ENCODE peak calls at places on chromosomes 16 and 17, in five cellular contexts. J is glutamatergic neuron; Y is AG04450; P is CD4-positive, alpha-beta T cell; O is HFF-Myc. F is an unnamed sample.

GRCh38 chr17:64196626-64197025 is 66.4 kb downstream of the TEX2 start:
- DNase-seq in J (no peak), Y (no peak), P (no peak), O (no peak), F (no peak)

GRCh38 chr17:2691069-2691871 is 20.3 kb downstream of the CLUH start:
- DNase-seq in J (no peak), Y (no peak), P (no peak), O (no peak), F (no peak)

GRCh38 chr17:69818467-69818866 is 256.6 kb upstream of the KCNJ16 start:
- DNase-seq in J (no peak), Y (no peak), P (no peak), O (no peak), F (no peak)

GRCh38 chr16:50653633-50654524 is 27.2 kb downstream of the SNX20 start:
- DNase-seq in J (peak), Y (no peak), P (no peak), O (no peak), F (peak)

GRCh38 chr16:85829266-85829665 is 29.8 kb downstream of the COX4I1 start:
- DNase-seq in J (no peak), Y (no peak), P (no peak), O (no peak), F (no peak)

GRCh38 chr17:67671492-67671891 is 46.2 kb upstream of the NOL11 start:
- DNase-seq in J (no peak), Y (no peak), P (no peak), O (no peak), F (no peak)

GRCh38 chr17:10062757-10063385 is 135.5 kb downstream of the GAS7 start:
- DNase-seq in J (no peak), Y (no peak), P (no peak), O (no peak), F (no peak)

GRCh38 chr17:82095777-82096708 is 2.0 kb downstream of the FASN start:
- DNase-seq in J (no peak), Y (no peak), P (no peak), O (no peak), F (no peak)

GRCh38 chr17:202501-202951 is 21.1 kb upstream of the DOC2B start:
- DNase-seq in J (no peak), Y (no peak), P (no peak), O (no peak), F (no peak)

GRCh38 chr17:59106463-59107305 is at the start of gene TRIM37:
- DNase-seq in J (peak), Y (peak), P (peak), O (peak), F (peak)
- TF ChIP-seq CTCF in J (no peak), Y (no peak), P (no peak), O (peak), F (no peak)

GRCh38 chr16:2056681-2057407 is 9.1 kb downstream of the TSC2 start:
- DNase-seq in J (no peak), Y (no peak), P (no peak), O (no peak), F (no peak)
- TF ChIP-seq CTCF in J (no peak), Y (peak), P (no peak), O (peak), F (no peak)

GRCh38 chr16:55640714-55641327 is 15.0 kb upstream of the SLC6A2 start:
- DNase-seq in J (no peak), Y (no peak), P (no peak), O (no peak), F (no peak)

GRCh38 chr16:55641430-55642056 is 14.2 kb upstream of the SLC6A2 start:
- DNase-seq in J (no peak), Y (no peak), P (no peak), O (no peak), F (no peak)

GRCh38 chr16:55642611-55643010 is 13.2 kb upstream of the SLC6A2 start:
- DNase-seq in J (no peak), Y (no peak), P (no peak), O (no peak), F (no peak)

GRCh38 chr16:55645986-55646385 is 9.8 kb upstream of the SLC6A2 start:
- DNase-seq in J (no peak), Y (no peak), P (no peak), O (no peak), F (no peak)

DNA sequence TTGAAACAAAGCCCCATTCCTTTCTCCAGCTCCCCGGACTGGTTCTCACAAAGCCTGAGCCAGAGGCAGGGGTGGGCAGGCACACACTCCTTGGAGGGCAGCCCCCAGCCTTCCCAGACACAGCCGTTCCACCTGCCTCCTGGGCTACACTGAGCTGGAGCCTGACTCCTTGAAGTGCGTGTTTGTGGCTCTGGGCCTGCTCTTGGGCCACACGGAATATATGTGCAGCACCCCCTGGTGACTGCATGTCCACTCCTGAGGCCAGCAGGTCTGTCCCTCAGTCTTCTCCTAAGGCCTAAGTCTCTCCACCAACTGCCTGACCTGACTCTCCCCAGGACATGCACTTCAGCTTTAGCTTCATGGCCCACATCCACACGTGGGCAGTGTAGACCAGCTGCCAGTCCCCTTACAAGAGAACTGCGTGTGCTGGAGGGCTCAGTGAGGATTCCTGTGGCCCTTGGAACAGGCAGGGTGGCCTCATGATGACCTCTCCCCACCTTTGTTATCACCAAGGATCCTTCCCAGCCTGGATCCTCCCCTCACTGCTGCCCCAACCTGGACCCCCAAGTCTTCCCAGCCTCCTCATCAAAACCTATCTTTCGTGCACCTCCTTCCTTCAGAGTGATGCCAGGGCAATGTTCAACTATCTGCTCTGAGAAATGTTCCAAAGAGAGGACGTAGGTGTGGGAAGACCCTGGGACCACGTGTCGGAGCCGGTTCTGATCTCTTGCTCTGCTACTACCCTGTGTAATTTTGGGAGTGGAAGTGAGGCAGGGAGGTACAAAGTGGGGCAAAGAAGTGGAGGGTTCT is 12.4 kb upstream of the SLC6A2 start:
- DNase-seq in J (no peak), Y (no peak), P (no peak), O (no peak), F (no peak)
- TF ChIP-seq CTCF in J (no peak), Y (peak), P (no peak), O (no peak), F (no peak)

DNA sequence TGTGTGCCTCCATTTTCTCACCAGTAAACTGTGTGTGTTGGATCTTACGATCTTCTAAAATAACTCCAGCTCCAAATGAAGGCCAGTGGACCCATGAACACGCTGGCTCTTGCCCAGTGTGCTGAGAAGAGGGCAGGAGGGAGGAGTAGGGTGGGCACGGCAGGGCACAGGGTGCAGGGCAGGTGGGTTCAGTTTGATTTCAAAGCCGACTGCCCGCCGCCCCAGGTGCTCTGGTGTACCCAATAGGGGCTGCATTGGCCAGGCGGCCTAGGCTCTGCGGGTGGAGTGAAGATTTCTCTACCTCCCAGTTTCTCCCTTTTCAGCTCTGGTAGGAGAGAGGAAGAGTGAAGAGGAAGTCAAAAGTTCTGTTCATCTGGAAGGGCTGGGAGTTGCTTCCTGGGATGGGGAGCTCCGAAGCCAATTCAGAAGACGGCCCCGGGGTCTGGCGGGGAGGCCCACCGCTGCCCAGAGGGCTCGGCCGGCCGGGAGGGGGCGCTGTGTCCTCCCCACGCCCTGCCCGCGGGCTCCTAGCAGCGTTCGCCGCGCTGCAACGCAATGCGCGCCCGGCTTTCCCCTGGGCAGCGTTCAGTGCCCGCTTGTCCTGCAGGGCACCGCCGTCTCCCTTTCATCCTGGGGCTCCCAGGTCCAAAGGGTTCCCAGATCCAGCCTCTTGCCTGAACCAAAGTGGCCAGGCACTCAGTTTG is 1.1 kb upstream of the CRHR1 start:
- DNase-seq in J (peak), Y (no peak), P (no peak), O (no peak), F (peak)
- TF ChIP-seq CTCF in J (peak), Y (no peak), P (no peak), O (peak), F (peak)

GRCh38 chr17:60809421-60809820 is 131.8 kb downstream of the BCAS3 start:
- DNase-seq in J (no peak), Y (no peak), P (no peak), O (no peak), F (no peak)
- TF ChIP-seq CTCF in J (no peak), Y (no peak), P (no peak), O (no peak), F (no peak)

DNA sequence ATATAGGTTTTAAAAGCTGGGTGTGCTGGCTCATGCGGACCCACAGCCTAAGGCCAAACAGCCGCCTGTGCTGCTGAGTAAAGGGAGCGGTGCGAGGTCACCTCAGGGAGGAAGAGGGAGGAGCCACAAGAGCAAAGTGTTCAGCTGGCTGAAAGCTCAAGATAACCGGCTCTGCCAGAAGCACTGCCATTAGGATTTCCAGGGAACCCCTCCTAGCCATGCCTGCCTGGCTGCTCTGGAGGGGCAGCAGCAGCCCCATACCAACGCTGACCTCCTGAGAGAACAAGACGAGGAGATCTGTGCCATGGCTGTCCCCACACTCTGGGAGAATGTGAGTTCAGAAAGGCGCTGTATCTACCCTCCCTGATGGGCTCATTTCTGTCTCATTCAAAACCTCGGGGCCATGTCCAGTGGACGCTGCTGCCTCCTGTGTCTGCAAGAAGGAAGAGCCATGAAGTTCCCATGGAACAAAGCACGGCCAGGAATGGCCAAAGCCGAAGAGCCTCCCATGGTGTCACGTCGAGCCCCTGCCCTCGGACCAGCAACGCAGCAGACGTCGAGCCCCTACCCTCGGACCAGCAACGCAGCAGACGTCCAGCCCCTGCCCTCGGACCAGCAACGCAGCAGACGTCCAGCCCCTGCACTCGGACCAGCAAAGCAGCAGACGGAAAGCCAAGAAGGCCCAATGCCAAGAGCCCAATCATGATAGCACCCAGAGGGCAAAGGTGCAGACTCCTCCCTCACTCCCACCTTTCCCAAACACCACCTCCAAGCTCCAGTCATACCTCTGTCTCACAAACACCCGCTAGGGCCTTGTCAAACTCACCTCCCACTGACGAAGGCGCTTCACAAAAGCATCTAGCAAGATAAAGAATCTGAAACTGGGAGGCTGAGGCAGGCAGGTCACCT is 107.0 kb downstream of the ANKRD11 start:
- DNase-seq in J (peak), Y (no peak), P (no peak), O (no peak), F (peak)
- TF ChIP-seq CTCF in J (no peak), Y (peak), P (no peak), O (no peak), F (no peak)

GRCh38 chr17:39239640-39240314 is 14.0 kb upstream of the STAC2 start:
- DNase-seq in J (peak), Y (no peak), P (peak), O (no peak), F (peak)
- TF ChIP-seq CTCF in J (peak), Y (peak), P (peak), O (peak), F (peak)

F was measured in Calu3.